ENCODE peak calls at places on chromosomes 5 and 9, in ten cellular contexts. I, H, P, U, C, W, Y, A, K and V are unnamed samples.

GRCh38 chr9:33092634-33093033 is 16.2 kb upstream of the SMU1 start:
- DNase-seq in I (no peak), A (peak), U (no peak), P (no peak), H (no peak), W (no peak), K (no peak), Y (no peak), C (no peak), V (no peak)

GRCh38 chr9:107644774-107645463 is 155.3 kb upstream of the KLF4 start:
- DNase-seq in U (no peak), H (peak), I (no peak), Y (peak), P (no peak), K (no peak), A (peak), W (no peak), C (peak), V (no peak)

GRCh38 chr5:73370620-73371583 is 77.7 kb downstream of the FOXD1 start:
- DNase-seq in I (no peak), H (no peak), P (no peak), Y (peak), C (no peak), A (peak), K (no peak), W (no peak), U (no peak), V (peak)

GRCh38 chr9:88826651-88827245 is 164.5 kb upstream of the S1PR3 start:
- DNase-seq in K (no peak), P (no peak), H (no peak), I (no peak), U (no peak), A (no peak), W (no peak), Y (peak), C (no peak), V (peak)

GRCh38 chr5:6734243-6734695 is 21.0 kb downstream of the TENT4A start:
- DNase-seq in H (no peak), W (no peak), K (no peak), I (no peak), C (peak), U (no peak), A (no peak), Y (peak), P (no peak), V (no peak)

GRCh38 chr9:37184905-37185867 is 64.8 kb downstream of the ZCCHC7 start:
- DNase-seq in H (no peak), C (no peak), P (no peak), I (no peak), W (no peak), U (no peak), Y (no peak), A (no peak), K (no peak), V (no peak)

GRCh38 chr5:120368923-120369715 is 95.0 kb upstream of the PRR16 start:
- DNase-seq in K (no peak), P (no peak), C (no peak), Y (no peak), U (no peak), H (no peak), A (no peak), I (no peak), W (no peak), V (no peak)

GRCh38 chr9:130243015-130243881 is 22.3 kb upstream of the HMCN2 start:
- DNase-seq in C (peak), I (peak), K (peak), Y (peak), H (peak), A (peak), W (peak), P (peak), U (peak), V (peak)

GRCh38 chr9:125240649-125240999 is 519 bp downstream of the HSPA5 start:
- DNase-seq in W (peak), P (peak), C (no peak), U (peak), Y (peak), K (peak), A (no peak), I (no peak), H (no peak), V (peak)

GRCh38 chr5:129148-129547 is 37.2 kb downstream of the PLEKHG4B start:
- DNase-seq in U (no peak), W (no peak), I (no peak), P (no peak), A (no peak), H (no peak), K (no peak), C (no peak), Y (no peak), V (no peak)

GRCh38 chr5:55480781-55481180 is 54.0 kb downstream of the PLPP1 start:
- DNase-seq in W (no peak), C (no peak), H (no peak), U (no peak), A (no peak), P (no peak), K (no peak), I (no peak), Y (no peak), V (peak)

GRCh38 chr5:154276932-154277331 is 86.4 kb downstream of the GALNT10 start:
- DNase-seq in Y (peak), I (no peak), C (peak), P (no peak), K (no peak), W (no peak), A (no peak), H (no peak), U (no peak), V (peak)

GRCh38 chr5:154541553-154541952 is 63.5 kb upstream of the HAND1 start:
- DNase-seq in K (no peak), A (no peak), I (no peak), P (no peak), C (no peak), W (no peak), H (no peak), Y (no peak), U (no peak), V (no peak)

GRCh38 chr9:1051286-1052118 is 1.3 kb downstream of the DMRT2 start:
- DNase-seq in C (peak), A (peak), Y (no peak), I (peak), P (peak), W (no peak), U (no peak), H (peak), K (no peak), V (no peak)

GRCh38 chr9:130372057-130372456 is 72.7 kb upstream of the ASS1 start:
- DNase-seq in P (no peak), W (no peak), U (no peak), C (no peak), I (no peak), Y (no peak), A (no peak), K (no peak), H (no peak), V (no peak)

GRCh38 chr5:74954919-74955318 is 88.7 kb upstream of the FAM169A start:
- DNase-seq in U (no peak), H (no peak), W (no peak), A (no peak), Y (peak), I (no peak), K (no peak), C (no peak), P (no peak), V (peak)

GRCh38 chr5:103890313-103890712 is 327.7 kb upstream of the NUDT12 start:
- DNase-seq in U (no peak), Y (no peak), I (no peak), A (no peak), K (no peak), H (no peak), W (no peak), P (no peak), C (no peak), V (no peak)

GRCh38 chr9:89743576-89744254 is 138.9 kb downstream of the GADD45G start:
- DNase-seq in W (peak), U (peak), C (no peak), P (no peak), K (peak), A (no peak), Y (no peak), I (no peak), H (no peak), V (no peak)

GRCh38 chr5:141713616-141714309 is 31.7 kb upstream of the ARAP3 start:
- DNase-seq in U (no peak), A (peak), H (no peak), K (no peak), W (no peak), P (no peak), Y (peak), C (no peak), I (no peak), V (peak)

GRCh38 chr9:108297025-108297424 is 558.8 kb downstream of the ACTL7B start:
- DNase-seq in I (no peak), U (no peak), C (no peak), A (no peak), K (no peak), W (no peak), P (no peak), Y (peak), H (peak), V (peak)

GRCh38 chr9:135463140-135463539 is 16.4 kb upstream of the PPP1R26 start:
- DNase-seq in A (no peak), H (no peak), W (no peak), I (no peak), Y (peak), P (no peak), C (no peak), K (no peak), U (no peak), V (peak)

GRCh38 chr5:178287091-178287790 is 54.6 kb upstream of the PHYKPL start:
- DNase-seq in U (no peak), P (no peak), W (no peak), I (no peak), H (no peak), Y (no peak), K (no peak), A (no peak), C (no peak), V (no peak)

GRCh38 chr9:32579706-32580331 is 6.9 kb upstream of the NDUFB6 start:
- DNase-seq in W (peak), C (peak), I (peak), A (peak), K (peak), P (peak), Y (peak), U (peak), H (peak), V (peak)

GRCh38 chr9:122642226-122642625 is 15.2 kb downstream of the OR1B1 start:
- DNase-seq in U (no peak), H (no peak), W (no peak), K (no peak), P (peak), A (peak), C (no peak), I (no peak), Y (no peak), V (peak)

GRCh38 chr5:61229416-61229815 is 67.1 kb upstream of the SMIM15 start:
- DNase-seq in Y (no peak), W (no peak), P (no peak), A (peak), H (no peak), I (peak), C (peak), U (no peak), K (no peak), V (no peak)

GRCh38 chr5:124996764-124997077 is 250.3 kb upstream of the ZNF608 start:
- DNase-seq in U (no peak), C (no peak), H (no peak), Y (peak), K (no peak), A (peak), P (no peak), W (no peak), I (no peak), V (peak)

GRCh38 chr9:10112798-10113197 is 500.0 kb downstream of the PTPRD start:
- DNase-seq in P (no peak), I (no peak), Y (no peak), H (no peak), W (no peak), C (peak), K (no peak), A (no peak), U (no peak), V (no peak)

GRCh38 chr9:70609542-70610286 is 195.3 kb upstream of the KLF9 start:
- DNase-seq in U (no peak), A (peak), P (no peak), I (no peak), W (no peak), H (no peak), K (no peak), Y (peak), C (no peak), V (peak)

GRCh38 chr9:86424246-86424891 is 70.2 kb upstream of the TUT7 start:
- DNase-seq in I (no peak), W (no peak), P (no peak), Y (peak), C (no peak), A (no peak), K (no peak), H (no peak), U (no peak), V (peak)

GRCh38 chr5:2752875-2753435 is 1.5 kb upstream of the IRX2 start:
- DNase-seq in P (no peak), A (no peak), Y (no peak), W (no peak), H (peak), U (no peak), C (no peak), I (peak), K (no peak), V (no peak)

GRCh38 chr5:157505496-157505895 is 45.5 kb downstream of the NIPAL4 start:
- DNase-seq in K (no peak), P (no peak), I (no peak), A (no peak), W (no peak), U (no peak), H (no peak), C (no peak), Y (no peak), V (no peak)

GRCh38 chr5:178642351-178642909 is 15.6 kb upstream of the CLK4 start:
- DNase-seq in H (no peak), C (no peak), Y (peak), W (no peak), K (no peak), P (no peak), I (no peak), A (peak), U (no peak), V (peak)

GRCh38 chr5:151580858-151581257 is 10.3 kb downstream of the FAT2 start:
- DNase-seq in K (no peak), P (no peak), W (no peak), A (no peak), C (no peak), I (no peak), U (no peak), H (no peak), Y (no peak), V (no peak)